ENCODE peak calls at places on chromosome 1, in four cellular contexts. G is pons, D is nephron progenitor cell, W is amniotic stem cell. Z is an unnamed sample.
A peak's percentile ranks its signal among the peaks of the same experiment; 100 is the strongest.

GRCh38 chr1:30933874-30934252 is 25.3 kb upstream of the SDC3 start:
- DNase-seq in G (no peak), D (no peak), W (no peak), Z (no peak)

GRCh38 chr1:177783052-177783451 is 186.8 kb downstream of the SEC16B start:
- DNase-seq in G (no peak), D (no peak), W (no peak), Z (no peak)

GRCh38 chr1:242211254-242212022 is 212.5 kb upstream of the MAP1LC3C start:
- DNase-seq in G (no peak), D (no peak), W (no peak), Z (no peak)

GRCh38 chr1:87682565-87682964 is 353.9 kb downstream of the LMO4 start:
- DNase-seq in G (no peak), D (no peak), W (no peak), Z (no peak)

GRCh38 chr1:178532392-178532791 is 19.5 kb downstream of the TEX35 start:
- DNase-seq in G (peak; percentile 70), D (peak; percentile 87), W (peak; percentile 61), Z (peak; percentile 85)

GRCh38 chr1:8104278-8105236 is 78.4 kb upstream of the ERRFI1 start:
- DNase-seq in G (no peak), D (no peak), W (no peak), Z (no peak)

GRCh38 chr1:179087665-179088064 is 5.8 kb downstream of the TOR3A start:
- DNase-seq in G (no peak), D (no peak), W (no peak), Z (peak; percentile 85)

GRCh38 chr1:186498695-186499389 is 37.9 kb upstream of the PDC start:
- DNase-seq in G (no peak), D (no peak), W (no peak), Z (peak; percentile 57)

GRCh38 chr1:65467536-65467935 is 47.1 kb downstream of the LEPR start:
- DNase-seq in G (no peak), D (peak; percentile 51), W (no peak), Z (no peak)

GRCh38 chr1:97365026-97365425 is 555.8 kb downstream of the DPYD start:
- DNase-seq in G (no peak), D (no peak), W (no peak), Z (no peak)

GRCh38 chr1:157496121-157496526 is 56.2 kb downstream of the FCRL5 start:
- DNase-seq in G (peak; percentile 43), D (peak; percentile 40), W (no peak), Z (peak; percentile 56)

GRCh38 chr1:37238376-37239224 is 204.3 kb upstream of the GRIK3 start:
- DNase-seq in G (no peak), D (no peak), W (no peak), Z (no peak)

GRCh38 chr1:48571303-48571987 is 99.4 kb upstream of the SPATA6 start:
- DNase-seq in G (no peak), D (no peak), W (no peak), Z (no peak)

GRCh38 chr1:58041621-58042020 is 504.9 kb downstream of the OMA1 start:
- DNase-seq in G (no peak), D (no peak), W (no peak), Z (no peak)

GRCh38 chr1:209012443-209013196 is 570.9 kb upstream of the CAMK1G start:
- DNase-seq in G (no peak), D (no peak), W (no peak), Z (no peak)